ENCODE peak calls at places on chromosome 14, in seven cellular contexts. Y is MCF 10A, R is astrocyte of the cerebellum, T is GM04504, N is IMR-90, W is A172, V is cardiac muscle cell. D is an unnamed sample.

GRCh38 chr14:42214981-42215491 is 608.4 kb downstream of the LRFN5 start:
- DNase-seq in R (peak), T (peak), N (peak), W (peak), V (peak), Y (peak), D (no peak)

GRCh38 chr14:69739486-69739885 is 27.5 kb upstream of the SRSF5 start:
- DNase-seq in V (no peak), T (no peak), N (no peak), R (no peak), Y (no peak), W (no peak), D (no peak)

GRCh38 chr14:105474478-105475268 is at the start of gene CRIP2:
- DNase-seq in T (no peak), N (peak), R (no peak), V (peak), Y (peak), W (no peak), D (no peak)

GRCh38 chr14:50040401-50040775 is 76.0 kb downstream of the VCPKMT start:
- DNase-seq in W (peak), N (peak), R (peak), Y (peak), V (no peak), T (peak), D (no peak)

GRCh38 chr14:64720190-64720589 is 16.0 kb downstream of the PLEKHG3 start:
- DNase-seq in T (peak), N (peak), Y (peak), R (peak), V (no peak), W (peak), D (no peak)

GRCh38 chr14:93375673-93376156 is 28.7 kb downstream of the COX8C start:
- DNase-seq in R (no peak), Y (no peak), T (no peak), W (no peak), V (no peak), N (no peak), D (peak)

GRCh38 chr14:56219666-56220413 is 101.6 kb downstream of the PELI2 start:
- DNase-seq in W (no peak), N (no peak), T (no peak), V (no peak), Y (no peak), R (no peak), D (no peak)

GRCh38 chr14:89845346-89845745 is 109.2 kb downstream of the EFCAB11 start:
- DNase-seq in W (no peak), R (peak), V (no peak), N (peak), T (no peak), Y (peak), D (no peak)

GRCh38 chr14:77268989-77269595 is 1.9 kb downstream of the NGB start:
- DNase-seq in N (no peak), V (no peak), Y (peak), W (no peak), T (no peak), R (no peak), D (no peak)

GRCh38 chr14:56289155-56289554 is 170.9 kb downstream of the PELI2 start:
- DNase-seq in Y (no peak), R (no peak), W (no peak), T (no peak), N (no peak), V (no peak), D (no peak)

GRCh38 chr14:59482471-59483331 is 1.5 kb downstream of the L3HYPDH start:
- DNase-seq in R (peak), V (peak), T (peak), W (peak), N (peak), Y (peak), D (no peak)

GRCh38 chr14:56855891-56856461 is 45.7 kb upstream of the OTX2 start:
- DNase-seq in T (no peak), W (no peak), Y (no peak), V (peak), N (no peak), R (no peak), D (no peak)

GRCh38 chr14:63287661-63288483 is 30.9 kb downstream of the GPHB5 start:
- DNase-seq in W (no peak), R (no peak), V (no peak), T (peak), N (peak), Y (no peak), D (no peak)

GRCh38 chr14:83133986-83134664 is 1600.5 kb upstream of the SEL1L start:
- DNase-seq in R (no peak), Y (no peak), V (no peak), N (no peak), T (no peak), W (no peak), D (no peak)

GRCh38 chr14:35353409-35354172 is 51.0 kb downstream of the NFKBIA start:
- DNase-seq in Y (no peak), V (no peak), R (no peak), W (no peak), N (no peak), T (no peak), D (no peak)

GRCh38 chr14:101380512-101380911 is 180.8 kb upstream of the DIO3 start:
- DNase-seq in W (no peak), T (no peak), V (no peak), R (no peak), N (no peak), Y (no peak), D (no peak)

GRCh38 chr14:76966535-76966934 is 62.0 kb downstream of the IRF2BPL start:
- DNase-seq in W (no peak), V (no peak), Y (no peak), N (no peak), R (no peak), T (no peak), D (no peak)

GRCh38 chr14:37901978-37902377 is 305.7 kb upstream of the SSTR1 start:
- DNase-seq in W (peak), N (peak), V (no peak), R (no peak), T (peak), Y (peak), D (no peak)

GRCh38 chr14:97878727-97879126 is 1081.5 kb downstream of the VRK1 start:
- DNase-seq in R (peak), T (no peak), V (no peak), N (no peak), Y (peak), W (no peak), D (no peak)

GRCh38 chr14:65231286-65231980 is 129.1 kb upstream of the MAX start:
- DNase-seq in W (no peak), N (no peak), T (no peak), R (no peak), Y (no peak), V (no peak), D (no peak)

GRCh38 chr14:34461334-34462131 is 507 bp downstream of the SPTSSA start:
- DNase-seq in N (peak), R (no peak), V (peak), Y (peak), W (peak), T (no peak), D (no peak)

GRCh38 chr14:66404051-66404450 is 82.1 kb upstream of the CCDC196 start:
- DNase-seq in Y (no peak), R (no peak), T (no peak), W (no peak), N (no peak), V (no peak), D (no peak)

GRCh38 chr14:44316647-44317432 is 190.2 kb downstream of the FSCB start:
- DNase-seq in V (no peak), R (peak), N (peak), Y (peak), W (peak), T (no peak), D (no peak)

GRCh38 chr14:90616881-90617280 is 199.3 kb downstream of the TTC7B start:
- DNase-seq in Y (no peak), R (no peak), N (peak), T (no peak), V (no peak), W (no peak), D (no peak)

GRCh38 chr14:20460458-20461229 is 590 bp downstream of the PIP4P1 start:
- DNase-seq in V (no peak), N (no peak), T (no peak), Y (peak), W (no peak), R (no peak), D (peak)

GRCh38 chr14:58871972-58872530 is 234.3 kb downstream of the DACT1 start:
- DNase-seq in R (no peak), W (no peak), Y (peak), N (peak), V (no peak), T (no peak), D (no peak)

GRCh38 chr14:103123634-103124500 is 606 bp downstream of the TNFAIP2 start:
- DNase-seq in Y (no peak), V (no peak), W (no peak), T (no peak), R (no peak), N (no peak), D (no peak)

GRCh38 chr14:31932675-31933074 is 144.4 kb upstream of the ARHGAP5 start:
- DNase-seq in N (no peak), Y (no peak), R (no peak), V (no peak), W (no peak), T (no peak), D (no peak)

GRCh38 chr14:77498120-77498979 is at the start of gene ISM2:
- DNase-seq in W (no peak), V (peak), T (no peak), R (no peak), N (peak), Y (no peak), D (peak)

GRCh38 chr14:59159169-59159568 is 29.3 kb upstream of the DAAM1 start:
- DNase-seq in T (no peak), N (peak), V (no peak), Y (no peak), W (no peak), R (no peak), D (no peak)

GRCh38 chr14:50364792-50365191 is 31.9 kb downstream of the CDKL1 start:
- DNase-seq in T (no peak), Y (no peak), V (no peak), N (no peak), W (no peak), R (no peak), D (no peak)

GRCh38 chr14:24051789-24052655 is at the start of gene CARMIL3:
- DNase-seq in Y (peak), R (no peak), W (no peak), V (peak), T (no peak), N (peak), D (peak)

GRCh38 chr14:71361874-71362273 is 454.6 kb downstream of the PCNX1 start:
- DNase-seq in T (no peak), V (no peak), Y (no peak), R (no peak), N (no peak), W (no peak), D (no peak)

GRCh38 chr14:26187996-26188605 is 409.7 kb downstream of the NOVA1 start:
- DNase-seq in Y (no peak), W (no peak), N (no peak), V (no peak), T (no peak), R (no peak), D (no peak)